ENCODE peak calls at places on chromosomes 3 and 15, in six cellular contexts. W is A172, O is AG09319, C is NCI-H2081, E is NCI-H1105 treated with DMSO at 0.1 percent for 48 hours, L is left kidney. R is an unnamed sample.

GRCh38 chr3:3023106-3023505 is 87.1 kb downstream of the IL5RA start:
- DNase-seq in L (peak; percentile 47), E (no peak), W (no peak), C (no peak), O (no peak), R (no peak)

GRCh38 chr3:13825821-13826220 is 54.0 kb downstream of the WNT7A start:
- DNase-seq in W (no peak), E (no peak), C (no peak), O (no peak), L (no peak), R (no peak)

GRCh38 chr3:42080452-42080872 is 10.7 kb upstream of the TRAK1 start:
- DNase-seq in C (no peak), L (no peak), W (peak; percentile 85), E (no peak), O (no peak), R (peak; percentile 51)

GRCh38 chr3:104564045-104564643 is 802.6 kb upstream of the ALCAM start:
- DNase-seq in E (peak; percentile 8), W (peak; percentile 63), O (peak; percentile 5), C (peak; percentile 34), L (peak; percentile 47), R (peak; percentile 70)

GRCh38 chr3:16101295-16102186 is 72.9 kb upstream of the GALNT15 start:
- DNase-seq in C (no peak), L (no peak), W (peak; percentile 95), O (no peak), E (no peak), R (peak; percentile 34)

GRCh38 chr15:98518823-98519561 is 129.3 kb upstream of the IGF1R start:
- DNase-seq in C (peak; percentile 84), O (peak; percentile 46), E (peak; percentile 52), W (peak; percentile 61), L (peak; percentile 92), R (peak; percentile 56)

GRCh38 chr3:69901802-69902201 is 97.7 kb upstream of the SAMMSON start:
- DNase-seq in W (no peak), E (no peak), L (no peak), O (no peak), C (no peak), R (no peak)

GRCh38 chr3:27643355-27643754 is 78.8 kb downstream of the EOMES start:
- DNase-seq in O (peak; percentile 7), E (no peak), L (no peak), C (no peak), W (no peak), R (no peak)

GRCh38 chr3:153038779-153039178 is 123.2 kb upstream of the RAP2B start:
- DNase-seq in L (no peak), C (no peak), W (peak; percentile 52), E (no peak), O (no peak), R (no peak)

R was measured in activated CD4-positive, alpha-beta memory T cell treated with anti-CD3 and anti-CD28 coated beads for 36 hours.